ENCODE peak calls at places on chromosomes 11 and 22, in five cellular contexts. R is right lobe of liver, A is MCF 10A, G is heart right ventricle, E is epithelial cell of esophagus. I is an unnamed sample.

GRCh38 chr11:36598051-36598450 is at the start of gene RAG2:
- DNase-seq in A (no peak), G (no peak), R (no peak), E (no peak), I (no peak)

GRCh38 chr11:69918938-69919650 is 99.9 kb upstream of the FGF3 start:
- DNase-seq in A (peak), R (peak), G (peak), E (peak), I (peak)

GRCh38 chr11:111672949-111673348 is 70.7 kb downstream of the SIK2 start:
- DNase-seq in A (no peak), G (no peak), R (no peak), E (no peak), I (no peak)

GRCh38 chr22:30308518-30309230 is 18.1 kb downstream of the TBC1D10A start:
- DNase-seq in A (no peak), E (peak), R (no peak), G (no peak), I (peak)

GRCh38 chr11:506238-506949 is 648 bp downstream of the RNH1 start:
- DNase-seq in G (peak), R (peak), A (peak), E (peak), I (peak)

GRCh38 chr11:34174411-34175041 is 69.1 kb downstream of the NAT10 start:
- DNase-seq in G (peak), R (peak), A (peak), E (peak), I (peak)

GRCh38 chr11:75380716-75381420 is 18.4 kb upstream of the RPS3 start:
- DNase-seq in R (no peak), G (no peak), A (no peak), E (peak), I (no peak)

GRCh38 chr11:424232-424631 is 9.4 kb upstream of the SIGIRR start:
- DNase-seq in A (no peak), G (no peak), E (no peak), R (no peak), I (no peak)

GRCh38 chr22:43118953-43119458 is 8.5 kb downstream of the BIK start:
- DNase-seq in E (no peak), A (no peak), G (no peak), R (no peak), I (no peak)

GRCh38 chr22:27810566-27810965 is 9.0 kb upstream of the MN1 start:
- DNase-seq in A (no peak), E (no peak), G (peak), R (peak), I (peak)

GRCh38 chr11:73372371-73372993 is 3.7 kb upstream of the RELT start:
- DNase-seq in E (no peak), G (no peak), R (no peak), A (peak), I (peak)
- TF ChIP-seq CTCF in E (no peak), G (peak), R (no peak), A (no peak), I (peak)

GRCh38 chr11:67120456-67120855 is 1.4 kb downstream of the KDM2A start:
- DNase-seq in A (peak), R (no peak), G (no peak), E (no peak), I (no peak)

GRCh38 chr11:67118059-67118766 is 850 bp upstream of the KDM2A start:
- DNase-seq in E (peak), G (peak), R (peak), A (no peak), I (peak)

GRCh38 chr11:67120881-67121710 is 2.0 kb downstream of the KDM2A start:
- DNase-seq in R (no peak), E (peak), G (no peak), A (peak), I (peak)

GRCh38 chr11:67118801-67119576 is at the start of gene KDM2A:
- DNase-seq in A (peak), E (peak), R (peak), G (peak), I (peak)

GRCh38 chr11:67119577-67120391 is 721 bp downstream of the KDM2A start:
- DNase-seq in E (peak), A (peak), R (peak), G (peak), I (no peak)
- TF ChIP-seq CTCF in E (no peak), A (no peak), R (no peak), G (no peak), I (no peak)

GRCh38 chr11:20592741-20593140 is 6.7 kb upstream of the SLC6A5 start:
- DNase-seq in E (no peak), G (no peak), R (no peak), A (no peak), I (no peak)
- TF ChIP-seq CTCF in E (no peak), G (no peak), R (peak), A (no peak), I (no peak)

GRCh38 chr11:12868315-12869073 is 140.6 kb upstream of the RASSF10 start:
- DNase-seq in R (no peak), E (peak), A (peak), G (no peak), I (peak)
- TF ChIP-seq CTCF in R (peak), E (peak), A (peak), G (peak), I (peak)

GRCh38 chr11:65541093-65542010 is 16.5 kb downstream of the SCYL1 start:
- DNase-seq in R (no peak), G (no peak), E (peak), A (no peak), I (no peak)
- TF ChIP-seq CTCF in R (no peak), G (no peak), E (no peak), A (no peak), I (no peak)

GRCh38 chr11:59267196-59267595 is 54.5 kb upstream of the MPEG1 start:
- DNase-seq in R (no peak), G (no peak), E (peak), A (no peak), I (no peak)
- TF ChIP-seq CTCF in R (peak), G (no peak), E (no peak), A (no peak), I (no peak)

GRCh38 chr22:33400891-33401290 is 342.7 kb upstream of the SYN3 start:
- DNase-seq in R (no peak), E (no peak), G (no peak), A (no peak), I (no peak)
- TF ChIP-seq CTCF in R (no peak), E (no peak), G (no peak), A (no peak), I (no peak)

DNA sequence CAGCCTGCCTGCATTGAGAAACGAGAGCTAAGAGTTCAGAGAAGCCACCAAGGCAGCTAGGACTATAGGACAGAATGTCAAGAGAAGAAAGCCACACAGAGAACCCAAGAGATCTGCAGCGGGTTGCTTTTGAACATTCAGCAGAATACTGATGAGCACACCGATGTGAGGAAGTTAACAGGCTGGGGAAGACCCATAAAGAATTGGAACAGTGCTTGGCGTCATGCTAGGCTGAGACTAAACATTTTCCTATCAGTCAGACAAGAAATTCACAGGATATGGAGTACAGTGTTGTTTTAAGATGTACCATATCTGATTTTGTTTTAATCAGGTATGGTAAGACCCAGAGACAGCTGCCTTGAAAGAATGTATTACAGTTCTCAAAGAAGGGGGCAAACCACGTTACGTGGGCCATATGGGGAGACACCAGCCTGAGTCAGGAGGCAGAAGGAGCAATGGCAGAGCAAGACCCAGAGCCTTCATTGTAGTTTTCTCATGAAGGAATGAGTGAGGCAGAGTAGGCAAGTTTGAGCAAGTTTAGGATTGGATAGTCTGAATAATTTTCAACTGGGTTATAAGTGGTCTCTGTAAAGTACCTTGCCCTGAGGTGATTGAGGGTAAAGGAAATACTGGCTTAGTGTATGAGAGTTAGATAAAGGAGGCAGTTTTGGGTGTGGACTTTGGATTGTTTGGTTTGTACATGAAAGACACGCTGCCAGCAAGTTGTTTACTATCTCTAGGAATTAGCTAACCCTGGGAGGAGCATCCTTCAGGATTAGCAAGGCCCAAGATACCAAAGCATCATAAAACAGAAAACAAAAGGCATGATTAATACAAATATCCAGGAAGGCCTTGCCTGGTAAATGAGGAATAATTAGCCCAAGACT is 14.3 kb downstream of the LRRC75B start:
- DNase-seq in G (no peak), A (no peak), R (no peak), E (peak), I (no peak)
- TF ChIP-seq CTCF in G (no peak), A (no peak), R (no peak), E (no peak), I (no peak)

DNA sequence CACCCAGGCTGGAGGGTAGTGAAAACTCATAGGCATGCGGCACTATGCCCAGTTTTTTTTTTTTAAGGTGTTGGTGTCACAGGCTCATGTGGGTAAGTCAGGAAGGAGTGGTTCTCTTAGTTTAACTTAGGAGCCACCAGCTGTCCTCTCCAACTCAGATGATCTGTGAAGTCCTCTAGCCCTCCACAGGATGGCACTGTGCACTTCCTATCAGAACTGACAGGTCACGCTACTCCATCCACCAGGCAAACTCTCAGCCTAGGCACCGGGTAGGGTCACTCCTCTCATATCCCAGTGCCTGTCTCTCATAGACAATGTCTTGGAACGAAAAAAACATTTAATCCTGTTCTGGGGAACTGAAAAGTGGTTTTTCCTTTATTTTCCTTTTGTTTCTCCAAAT is 16.5 kb downstream of the NAP1L4 start:
- DNase-seq in R (no peak), E (peak), A (peak), G (no peak), I (peak)
- TF ChIP-seq CTCF in R (peak), E (peak), A (peak), G (peak), I (peak)

GRCh38 chr11:14253437-14253836 is 105.5 kb downstream of the RRAS2 start:
- DNase-seq in R (no peak), E (no peak), A (no peak), G (no peak), I (peak)
- TF ChIP-seq CTCF in R (no peak), E (no peak), A (no peak), G (no peak), I (no peak)

I was measured in choroid plexus epithelial cell.